ENCODE peak calls at places on chromosomes 13 and 19, in four cellular contexts. L is neuronal stem cell, S is IMR-90, C is mesendoderm. E is an unnamed sample.
A peak's percentile ranks its signal among the peaks of the same experiment; 100 is the strongest.

GRCh38 chr13:98475521-98475920 is 101.4 kb downstream of the STK24 start:
- DNase-seq in L (peak; percentile 66), S (no peak), C (peak; percentile 82), E (no peak)

GRCh38 chr19:38701455-38702063 is 42.7 kb downstream of the CAPN12 start:
- DNase-seq in L (no peak), S (peak; percentile 21), C (no peak), E (no peak)

GRCh38 chr13:95382411-95382810 is 81.2 kb upstream of the ABCC4 start:
- DNase-seq in L (no peak), S (no peak), C (no peak), E (no peak)

GRCh38 chr19:31054430-31054829 is 294.8 kb downstream of the TSHZ3 start:
- DNase-seq in L (peak; percentile 40), S (peak; percentile 83), C (peak; percentile 92), E (peak; percentile 70)

GRCh38 chr13:98443329-98443728 is 133.6 kb downstream of the STK24 start:
- DNase-seq in L (no peak), S (peak; percentile 92), C (peak; percentile 57), E (no peak)

GRCh38 chr13:105464249-105464648 is 1071.2 kb downstream of the EFNB2 start:
- DNase-seq in L (no peak), S (peak; percentile 43), C (peak; percentile 14), E (no peak)

GRCh38 chr19:35451278-35452096 is 3.4 kb downstream of the FFAR2 start:
- DNase-seq in L (no peak), S (no peak), C (no peak), E (no peak)

GRCh38 chr19:41914906-41915247 is 13.4 kb downstream of the ERFL start:
- DNase-seq in L (no peak), S (no peak), C (no peak), E (no peak)

GRCh38 chr19:39481229-39481545 is 549 bp downstream of the TIMM50 start:
- DNase-seq in L (no peak), S (no peak), C (no peak), E (no peak)

GRCh38 chr13:84413016-84413415 is 530.7 kb upstream of the SLITRK1 start:
- DNase-seq in L (no peak), S (no peak), C (no peak), E (no peak)

GRCh38 chr19:14761607-14762006 is 16.8 kb downstream of the ADGRE2 start:
- DNase-seq in L (no peak), S (no peak), C (no peak), E (no peak)

GRCh38 chr13:110345266-110345665 is 38.2 kb downstream of the COL4A2 start:
- DNase-seq in L (no peak), S (no peak), C (no peak), E (no peak)

GRCh38 chr19:44530777-44531176 is 1.3 kb upstream of the CEACAM20 start:
- DNase-seq in L (no peak), S (no peak), C (no peak), E (no peak)

GRCh38 chr13:100182894-100183490 is 94.1 kb downstream of the PCCA start:
- DNase-seq in L (no peak), S (no peak), C (no peak), E (no peak)

GRCh38 chr19:1875646-1876493 is 9.4 kb downstream of the ABHD17A start:
- DNase-seq in L (peak; percentile 85), S (peak; percentile 83), C (peak; percentile 95), E (peak; percentile 88)

GRCh38 chr13:105105471-105105870 is 1430.0 kb downstream of the EFNB2 start:
- DNase-seq in L (no peak), S (no peak), C (peak; percentile 14), E (no peak)

GRCh38 chr19:869245-870177 is 10.0 kb downstream of the CFD start:
- DNase-seq in L (no peak), S (peak; percentile 96), C (peak; percentile 61), E (no peak)

GRCh38 chr13:40292108-40292507 is 374.3 kb downstream of the FOXO1 start:
- DNase-seq in L (no peak), S (no peak), C (no peak), E (no peak)

GRCh38 chr19:38093587-38093986 is 130.4 kb downstream of the DPF1 start:
- DNase-seq in L (no peak), S (no peak), C (no peak), E (no peak)

GRCh38 chr13:111278258-111278657 is 42.2 kb upstream of the TEX29 start:
- DNase-seq in L (no peak), S (no peak), C (no peak), E (no peak)

GRCh38 chr19:5244351-5244750 is 96.3 kb downstream of the PTPRS start:
- DNase-seq in L (no peak), S (no peak), C (no peak), E (no peak)
- H3K23ac ChIP-seq in L (no peak overlapping the region), S (no peak overlapping the region), C (no peak overlapping the region), E (no peak overlapping the region)

GRCh38 chr13:92044351-92044750 is 645.9 kb downstream of the GPC5 start:
- DNase-seq in L (no peak), S (no peak), C (no peak), E (no peak)
- H3K23ac ChIP-seq in L (no peak overlapping the region), S (no peak overlapping the region), C (no peak overlapping the region), E (no peak overlapping the region)

GRCh38 chr19:11461453-11461852 is 19.4 kb downstream of the ELAVL3 start:
- DNase-seq in L (no peak), S (no peak), C (no peak), E (no peak)

GRCh38 chr19:11463391-11463790 is 17.5 kb downstream of the ELAVL3 start:
- DNase-seq in L (no peak), S (no peak), C (no peak), E (no peak)

GRCh38 chr19:11460207-11460606 is 20.6 kb downstream of the ELAVL3 start:
- DNase-seq in L (no peak), S (no peak), C (no peak), E (no peak)

GRCh38 chr19:11465605-11466004 is 15.2 kb downstream of the ELAVL3 start:
- DNase-seq in L (no peak), S (no peak), C (no peak), E (no peak)

DNA sequence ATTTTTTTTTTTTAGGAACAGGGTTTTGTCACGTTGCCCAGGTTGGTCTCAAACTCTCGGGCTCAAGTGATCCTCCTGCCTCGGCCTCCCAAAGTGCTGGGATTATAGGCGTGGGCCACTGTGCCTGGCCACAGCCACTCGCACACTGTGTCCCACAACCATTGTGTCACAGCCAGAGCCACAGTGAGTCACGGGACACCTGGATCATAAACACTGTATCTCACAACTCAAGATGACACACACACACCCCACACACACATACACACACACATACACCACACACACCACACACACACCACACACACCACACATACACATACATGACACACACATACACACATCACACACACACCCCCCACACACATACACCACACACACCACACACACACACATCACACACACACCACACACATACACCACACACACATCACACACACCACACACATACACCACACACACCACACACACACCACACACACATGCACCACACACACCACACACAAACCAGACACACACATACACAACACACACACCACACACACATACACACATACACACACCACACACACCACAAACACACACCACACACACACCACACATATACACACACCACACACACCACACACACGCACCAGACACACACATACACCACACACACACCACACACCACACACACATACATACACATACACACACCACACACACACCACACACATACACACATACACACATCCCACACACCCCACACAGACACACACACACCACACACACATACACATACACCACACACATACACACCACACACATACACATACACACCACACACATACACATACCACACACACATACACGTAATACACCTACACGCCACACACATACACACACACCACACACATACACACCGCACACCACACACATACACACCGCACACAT is 16.2 kb downstream of the ELAVL3 start:
- DNase-seq in L (no peak), S (no peak), C (no peak), E (no peak)
- H3K23ac ChIP-seq in L (peak overlapping the region; percentile 89), S (peak overlapping the region; percentile 51), C (no peak overlapping the region), E (no peak overlapping the region)

GRCh38 chr19:19871932-19872331 is 6.2 kb downstream of the ZNF253 start:
- DNase-seq in L (no peak), S (no peak), C (no peak), E (no peak)

GRCh38 chr19:19860756-19861390 is 4.8 kb upstream of the ZNF253 start:
- DNase-seq in L (peak; percentile 84), S (no peak), C (peak; percentile 99), E (peak; percentile 93)

GRCh38 chr19:19866599-19867248 is 1.0 kb downstream of the ZNF253 start:
- DNase-seq in L (peak; percentile 57), S (no peak), C (peak; percentile 95), E (peak; percentile 53)

DNA sequence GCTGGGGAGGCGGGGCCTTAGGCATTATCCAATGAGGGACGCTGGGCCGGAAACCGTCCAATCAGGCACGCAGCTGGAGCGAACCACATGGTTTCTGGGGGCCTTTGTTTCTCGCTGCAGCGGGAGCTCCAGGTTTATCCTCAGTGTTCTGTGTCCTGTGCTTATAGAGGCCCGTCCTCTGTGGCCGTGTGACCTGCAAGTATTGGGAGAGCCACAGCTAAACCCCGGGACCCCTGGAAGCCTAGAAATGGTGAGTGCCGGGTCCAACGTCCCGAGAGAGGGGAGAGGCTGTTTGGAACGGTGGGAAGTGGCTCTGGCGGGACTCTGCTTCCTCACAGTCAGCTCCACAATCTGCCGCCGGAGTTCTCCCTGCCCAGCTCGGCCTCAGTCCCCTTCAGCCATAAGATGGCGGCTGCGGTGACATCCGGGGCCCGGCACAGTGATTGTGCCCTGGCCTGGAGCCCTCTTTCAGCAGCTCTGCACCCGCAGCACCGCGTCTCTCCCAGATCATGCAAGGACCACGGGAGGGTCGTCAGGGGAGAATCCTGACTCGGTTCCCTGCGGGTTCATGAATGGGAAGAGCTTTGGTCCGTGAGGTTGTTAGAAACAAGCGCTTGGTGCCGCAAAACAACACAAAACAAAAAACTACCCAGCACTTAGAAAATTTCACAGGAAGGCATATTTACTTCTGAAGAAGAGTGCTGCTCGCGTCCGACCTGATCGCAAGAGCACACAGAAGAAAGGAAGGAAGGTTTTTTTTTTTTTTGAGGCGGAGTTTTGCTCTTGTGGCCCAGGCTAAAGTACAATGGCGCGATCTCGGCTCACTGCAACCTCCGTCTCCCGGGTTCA is at the start of gene ZNF253:
- DNase-seq in L (peak; percentile 95), S (peak; percentile 88), C (peak; percentile 99), E (peak; percentile 91)
- H3K23ac ChIP-seq in L (peak within 1 kb of the TSS; percentile 98), S (peak within 1 kb of the TSS; percentile 85), C (no peak within 1 kb of the TSS), E (no peak within 1 kb of the TSS)

DNA sequence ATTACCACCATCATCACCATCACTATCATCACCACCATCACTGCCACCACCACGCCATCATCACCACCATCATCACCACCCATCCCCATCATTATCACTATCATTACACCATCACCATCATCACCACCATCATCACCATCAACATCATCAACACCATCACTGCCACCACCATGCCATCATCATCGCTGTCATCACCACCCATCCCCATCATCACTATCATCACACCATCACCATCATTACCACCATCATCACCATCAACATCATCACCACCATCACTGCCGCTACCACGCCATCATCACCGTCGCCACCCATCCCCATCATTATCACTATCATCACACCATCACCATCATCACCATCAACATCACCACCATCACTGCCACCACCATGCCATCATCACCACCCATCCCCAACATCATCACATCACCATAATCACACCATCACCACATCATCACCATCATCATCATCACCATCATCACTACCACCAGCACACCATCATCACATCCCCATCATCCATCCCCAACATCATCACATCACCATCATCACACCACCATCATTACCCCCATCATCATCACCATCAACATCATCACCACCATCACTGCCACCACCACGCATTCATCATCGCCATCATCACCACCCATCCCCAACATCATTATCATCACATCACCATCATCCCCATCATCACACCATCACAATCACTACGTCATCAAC is 61.7 kb downstream of the TUBGCP3 start:
- DNase-seq in L (no peak), S (no peak), C (no peak), E (no peak)
- H3K23ac ChIP-seq in L (peak overlapping the region; percentile 81), S (no peak overlapping the region), C (no peak overlapping the region), E (no peak overlapping the region)

GRCh38 chr19:8461891-8462290 is 17.1 kb downstream of the HNRNPM start:
- DNase-seq in L (no peak), S (no peak), C (no peak), E (no peak)
- H3K23ac ChIP-seq in L (no peak overlapping the region), S (no peak overlapping the region), C (no peak overlapping the region), E (no peak overlapping the region)